ENCODE peak calls at places on chromosome 11, in eight cellular contexts. One of them, this sample, is unnamed.

GRCh38 chr11:75534291-75535038 is 8.7 kb upstream of the GDPD5 start:
- DNase-seq in HCT116: peak
- DNase-seq in endothelial cell of umbilical vein: no peak
- DNase-seq in A549: peak
- DNase-seq in GM12878: no peak
- DNase-seq in H1: no peak
- DNase-seq in K562: peak
- DNase-seq in HepG2: no peak
- DNase-seq in this sample: no peak

GRCh38 chr11:9276571-9276970 is 11.4 kb upstream of the DENND5A start:
- DNase-seq in HCT116: no peak
- DNase-seq in endothelial cell of umbilical vein: no peak
- DNase-seq in A549: peak
- DNase-seq in GM12878: no peak
- DNase-seq in H1: no peak
- DNase-seq in K562: no peak
- DNase-seq in HepG2: no peak
- DNase-seq in this sample: peak

GRCh38 chr11:19595840-19596751 is 116.5 kb upstream of the NAV2 start:
- DNase-seq in HCT116: no peak
- DNase-seq in endothelial cell of umbilical vein: peak
- DNase-seq in A549: peak
- DNase-seq in GM12878: no peak
- DNase-seq in H1: no peak
- DNase-seq in K562: no peak
- DNase-seq in HepG2: no peak
- DNase-seq in this sample: no peak

GRCh38 chr11:91163619-91164451 is 941.0 kb upstream of the CHORDC1 start:
- DNase-seq in HCT116: no peak
- DNase-seq in endothelial cell of umbilical vein: peak
- DNase-seq in A549: peak
- DNase-seq in GM12878: no peak
- DNase-seq in H1: no peak
- DNase-seq in K562: no peak
- DNase-seq in HepG2: peak
- DNase-seq in this sample: no peak

GRCh38 chr11:82546556-82547162 is 187.0 kb downstream of the FAM181B start:
- DNase-seq in HCT116: no peak
- DNase-seq in endothelial cell of umbilical vein: no peak
- DNase-seq in A549: no peak
- DNase-seq in GM12878: no peak
- DNase-seq in H1: no peak
- DNase-seq in K562: no peak
- DNase-seq in HepG2: no peak
- DNase-seq in this sample: no peak

GRCh38 chr11:67409781-67410368 is 5.6 kb upstream of the CARNS1 start:
- DNase-seq in HCT116: peak
- DNase-seq in endothelial cell of umbilical vein: no peak
- DNase-seq in A549: no peak
- DNase-seq in GM12878: no peak
- DNase-seq in H1: peak
- DNase-seq in K562: peak
- DNase-seq in HepG2: peak
- DNase-seq in this sample: peak

GRCh38 chr11:43736502-43737193 is 56.1 kb downstream of the HSD17B12 start:
- DNase-seq in HCT116: no peak
- DNase-seq in endothelial cell of umbilical vein: peak
- DNase-seq in A549: no peak
- DNase-seq in GM12878: no peak
- DNase-seq in H1: no peak
- DNase-seq in K562: no peak
- DNase-seq in HepG2: peak
- DNase-seq in this sample: peak

GRCh38 chr11:22392561-22392960 is 54.4 kb downstream of the SLC17A6 start:
- DNase-seq in HCT116: no peak
- DNase-seq in endothelial cell of umbilical vein: peak
- DNase-seq in A549: no peak
- DNase-seq in GM12878: no peak
- DNase-seq in H1: no peak
- DNase-seq in K562: no peak
- DNase-seq in HepG2: no peak
- DNase-seq in this sample: no peak

GRCh38 chr11:122812612-122813011 is 25.7 kb upstream of the CRTAM start:
- DNase-seq in HCT116: no peak
- DNase-seq in endothelial cell of umbilical vein: peak
- DNase-seq in A549: no peak
- DNase-seq in GM12878: no peak
- DNase-seq in H1: no peak
- DNase-seq in K562: no peak
- DNase-seq in HepG2: no peak
- DNase-seq in this sample: no peak

GRCh38 chr11:122807731-122808485 is 30.4 kb upstream of the CRTAM start:
- DNase-seq in HCT116: no peak
- DNase-seq in endothelial cell of umbilical vein: no peak
- DNase-seq in A549: no peak
- DNase-seq in GM12878: no peak
- DNase-seq in H1: no peak
- DNase-seq in K562: no peak
- DNase-seq in HepG2: no peak
- DNase-seq in this sample: peak

GRCh38 chr11:122811721-122812120 is 26.6 kb upstream of the CRTAM start:
- DNase-seq in HCT116: no peak
- DNase-seq in endothelial cell of umbilical vein: no peak
- DNase-seq in A549: no peak
- DNase-seq in GM12878: no peak
- DNase-seq in H1: no peak
- DNase-seq in K562: no peak
- DNase-seq in HepG2: no peak
- DNase-seq in this sample: no peak

GRCh38 chr11:122808494-122808893 is 29.8 kb upstream of the CRTAM start:
- DNase-seq in HCT116: no peak
- DNase-seq in endothelial cell of umbilical vein: peak
- DNase-seq in A549: no peak
- DNase-seq in GM12878: peak
- DNase-seq in H1: no peak
- DNase-seq in K562: no peak
- DNase-seq in HepG2: no peak
- DNase-seq in this sample: peak

DNA sequence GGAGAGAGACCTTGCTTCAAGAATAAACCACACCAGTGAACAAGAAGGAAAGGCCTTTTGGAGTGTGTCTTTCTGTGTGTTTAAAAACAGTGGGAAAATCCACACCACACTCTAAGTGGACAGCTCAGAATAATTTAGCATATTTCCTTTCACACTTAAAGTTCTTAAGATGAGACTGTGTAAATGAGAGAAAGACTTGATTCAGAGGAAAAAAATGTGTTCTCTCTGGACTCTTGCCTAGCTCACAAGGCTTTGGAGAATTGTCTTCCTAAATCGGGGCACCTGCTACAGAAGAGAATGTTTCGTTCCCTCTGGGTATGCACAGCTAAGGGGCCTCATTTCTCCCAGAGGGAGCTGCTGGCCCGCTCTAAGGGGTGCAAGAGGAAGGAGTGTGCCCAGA is 28.4 kb upstream of the CRTAM start:
- DNase-seq in HCT116: no peak
- DNase-seq in endothelial cell of umbilical vein: no peak
- DNase-seq in A549: no peak
- DNase-seq in GM12878: no peak
- DNase-seq in H1: no peak
- DNase-seq in K562: no peak
- DNase-seq in HepG2: no peak
- DNase-seq in this sample: no peak
- TF ChIP-seq MAX in HCT116: no peak
- TF ChIP-seq MAX in endothelial cell of umbilical vein: no peak
- TF ChIP-seq MAX in A549: no peak
- TF ChIP-seq MAX in GM12878: no peak
- TF ChIP-seq MAX in H1: no peak
- TF ChIP-seq MAX in K562: no peak
- TF ChIP-seq MAX in HepG2: no peak
- TF ChIP-seq MAX in this sample: no peak

GRCh38 chr11:65539401-65540289 is 14.8 kb downstream of the SCYL1 start:
- DNase-seq in HCT116: peak
- DNase-seq in endothelial cell of umbilical vein: no peak
- DNase-seq in A549: no peak
- DNase-seq in GM12878: no peak
- DNase-seq in H1: peak
- DNase-seq in K562: no peak
- DNase-seq in HepG2: no peak
- DNase-seq in this sample: no peak
- TF ChIP-seq POLR2A in HCT116: peak
- TF ChIP-seq POLR2A in endothelial cell of umbilical vein: no peak
- TF ChIP-seq POLR2A in A549: no peak
- TF ChIP-seq POLR2A in GM12878: no peak
- TF ChIP-seq POLR2A in H1: no peak
- TF ChIP-seq POLR2A in K562: no peak
- TF ChIP-seq POLR2A in HepG2: no peak
- TF ChIP-seq POLR2A in this sample: no peak

GRCh38 chr11:78365381-78365792 is 52.2 kb downstream of the GAB2 start:
- DNase-seq in HCT116: peak
- DNase-seq in endothelial cell of umbilical vein: no peak
- DNase-seq in A549: peak
- DNase-seq in GM12878: no peak
- DNase-seq in H1: peak
- DNase-seq in K562: no peak
- DNase-seq in HepG2: peak
- DNase-seq in this sample: no peak
- TF ChIP-seq MAX in HCT116: no peak
- TF ChIP-seq MAX in endothelial cell of umbilical vein: no peak
- TF ChIP-seq MAX in A549: no peak
- TF ChIP-seq MAX in GM12878: no peak
- TF ChIP-seq MAX in H1: no peak
- TF ChIP-seq MAX in K562: no peak
- TF ChIP-seq MAX in HepG2: no peak
- TF ChIP-seq MAX in this sample: no peak

GRCh38 chr11:2377511-2378443 is 667 bp downstream of the CD81 start:
- DNase-seq in HCT116: no peak
- DNase-seq in endothelial cell of umbilical vein: peak
- DNase-seq in A549: peak
- DNase-seq in GM12878: no peak
- DNase-seq in H1: peak
- DNase-seq in K562: peak
- DNase-seq in HepG2: no peak
- DNase-seq in this sample: peak
- TF ChIP-seq POLR2A in HCT116: no peak
- TF ChIP-seq POLR2A in endothelial cell of umbilical vein: no peak
- TF ChIP-seq POLR2A in A549: no peak
- TF ChIP-seq POLR2A in GM12878: peak
- TF ChIP-seq POLR2A in H1: no peak
- TF ChIP-seq POLR2A in K562: no peak
- TF ChIP-seq POLR2A in HepG2: no peak
- TF ChIP-seq POLR2A in this sample: peak

GRCh38 chr11:13450832-13451397 is 12.1 kb downstream of the BTBD10 start:
- DNase-seq in HCT116: no peak
- DNase-seq in endothelial cell of umbilical vein: no peak
- DNase-seq in A549: no peak
- DNase-seq in GM12878: no peak
- DNase-seq in H1: no peak
- DNase-seq in K562: no peak
- DNase-seq in HepG2: no peak
- DNase-seq in this sample: no peak

GRCh38 chr11:13448876-13449275 is 14.1 kb downstream of the BTBD10 start:
- DNase-seq in HCT116: no peak
- DNase-seq in endothelial cell of umbilical vein: peak
- DNase-seq in A549: no peak
- DNase-seq in GM12878: no peak
- DNase-seq in H1: no peak
- DNase-seq in K562: no peak
- DNase-seq in HepG2: no peak
- DNase-seq in this sample: peak

GRCh38 chr11:13449522-13449921 is 13.5 kb downstream of the BTBD10 start:
- DNase-seq in HCT116: no peak
- DNase-seq in endothelial cell of umbilical vein: no peak
- DNase-seq in A549: no peak
- DNase-seq in GM12878: no peak
- DNase-seq in H1: no peak
- DNase-seq in K562: no peak
- DNase-seq in HepG2: no peak
- DNase-seq in this sample: no peak

GRCh38 chr11:13445588-13445987 is 17.4 kb downstream of the BTBD10 start:
- DNase-seq in HCT116: no peak
- DNase-seq in endothelial cell of umbilical vein: no peak
- DNase-seq in A549: no peak
- DNase-seq in GM12878: no peak
- DNase-seq in H1: no peak
- DNase-seq in K562: no peak
- DNase-seq in HepG2: no peak
- DNase-seq in this sample: no peak

DNA sequence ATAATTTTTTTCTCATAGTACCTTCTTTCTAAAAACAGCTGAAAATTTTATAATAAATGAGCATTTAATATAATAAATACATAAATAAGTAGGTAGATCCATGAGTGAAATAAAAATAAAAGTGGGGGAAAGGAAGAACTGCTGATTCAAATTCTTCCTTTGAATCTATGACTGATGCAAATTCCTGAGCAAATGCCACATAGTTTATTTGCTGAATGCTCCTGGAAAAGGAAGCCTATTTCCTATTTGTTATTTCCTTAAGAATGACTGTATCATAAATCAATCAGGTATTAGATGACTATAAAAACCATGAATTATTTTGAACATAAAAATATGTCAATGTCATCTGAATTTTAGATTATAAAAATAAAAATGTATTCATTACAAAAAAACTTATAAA is 16.6 kb downstream of the BTBD10 start:
- DNase-seq in HCT116: no peak
- DNase-seq in endothelial cell of umbilical vein: peak
- DNase-seq in A549: peak
- DNase-seq in GM12878: no peak
- DNase-seq in H1: no peak
- DNase-seq in K562: no peak
- DNase-seq in HepG2: no peak
- DNase-seq in this sample: no peak
- TF ChIP-seq MAX in HCT116: no peak
- TF ChIP-seq MAX in endothelial cell of umbilical vein: no peak
- TF ChIP-seq MAX in A549: no peak
- TF ChIP-seq MAX in GM12878: no peak
- TF ChIP-seq MAX in H1: no peak
- TF ChIP-seq MAX in K562: no peak
- TF ChIP-seq MAX in HepG2: no peak
- TF ChIP-seq MAX in this sample: no peak

This sample was measured in NB4.